ENCODE peak calls at places on chromosomes 3 and 15, in nine cellular contexts. Q, L, J, M, P, T, O, C and G are unnamed samples.

GRCh38 chr15:77819271-77819806 is 186.6 kb upstream of the LINGO1 start:
- DNase-seq in Q (no peak), L (no peak), J (no peak), M (peak), P (peak), T (no peak), O (no peak), C (no peak), G (no peak)

GRCh38 chr15:55789066-55789660 is 46.2 kb upstream of the PRTG start:
- DNase-seq in Q (no peak), L (no peak), J (peak), M (no peak), P (peak), T (no peak), O (peak), C (peak), G (peak)

GRCh38 chr3:46442591-46443530 is 21.8 kb downstream of the LTF start:
- DNase-seq in Q (no peak), L (peak), J (peak), M (no peak), P (peak), T (no peak), O (peak), C (no peak), G (peak)

GRCh38 chr15:31079519-31079918 is 22.0 kb downstream of the TRPM1 start:
- DNase-seq in Q (no peak), L (no peak), J (no peak), M (no peak), P (peak), T (no peak), O (no peak), C (no peak), G (no peak)

GRCh38 chr3:157856078-157856939 is 249.9 kb downstream of the SHOX2 start:
- DNase-seq in Q (no peak), L (no peak), J (no peak), M (no peak), P (no peak), T (no peak), O (no peak), C (no peak), G (no peak)

GRCh38 chr15:101541501-101542292 is 52.2 kb upstream of the PCSK6 start:
- DNase-seq in Q (no peak), L (no peak), J (no peak), M (no peak), P (no peak), T (no peak), O (no peak), C (no peak), G (no peak)

GRCh38 chr3:46312996-46313395 is 40.9 kb upstream of the CCR2 start:
- DNase-seq in Q (no peak), L (peak), J (no peak), M (no peak), P (no peak), T (no peak), O (no peak), C (no peak), G (no peak)

GRCh38 chr3:118544458-118544857 is 490.2 kb downstream of the IGSF11 start:
- DNase-seq in Q (peak), L (no peak), J (no peak), M (no peak), P (peak), T (no peak), O (no peak), C (no peak), G (no peak)

GRCh38 chr15:74212494-74212893 is 9.9 kb upstream of the STRA6 start:
- DNase-seq in Q (no peak), L (no peak), J (no peak), M (no peak), P (no peak), T (no peak), O (no peak), C (no peak), G (no peak)

GRCh38 chr3:156681003-156681402 is 6.6 kb downstream of the TIPARP start:
- DNase-seq in Q (peak), L (peak), J (no peak), M (no peak), P (peak), T (no peak), O (no peak), C (no peak), G (no peak)

GRCh38 chr15:98800437-98801233 is 152.3 kb downstream of the IGF1R start:
- DNase-seq in Q (peak), L (peak), J (no peak), M (no peak), P (peak), T (no peak), O (no peak), C (no peak), G (no peak)

GRCh38 chr3:114093596-114093995 is 37.1 kb downstream of the QTRT2 start:
- DNase-seq in Q (no peak), L (peak), J (no peak), M (peak), P (no peak), T (no peak), O (no peak), C (no peak), G (no peak)

GRCh38 chr3:23490459-23490858 is 287.3 kb downstream of the UBE2E2 start:
- DNase-seq in Q (no peak), L (peak), J (no peak), M (no peak), P (no peak), T (no peak), O (no peak), C (no peak), G (no peak)

GRCh38 chr3:159159546-159159945 is 357.7 kb downstream of the MFSD1 start:
- DNase-seq in Q (no peak), L (no peak), J (no peak), M (no peak), P (no peak), T (no peak), O (no peak), C (no peak), G (no peak)

GRCh38 chr3:47578119-47578630 is 490 bp downstream of the CSPG5 start:
- DNase-seq in Q (peak), L (no peak), J (peak), M (peak), P (peak), T (no peak), O (peak), C (peak), G (peak)

GRCh38 chr15:64536244-64536836 is 76.0 kb downstream of the ZNF609 start:
- DNase-seq in Q (peak), L (peak), J (no peak), M (no peak), P (no peak), T (no peak), O (no peak), C (peak), G (peak)

GRCh38 chr3:54122802-54123537 is 618 bp downstream of the CACNA2D3 start:
- DNase-seq in Q (no peak), L (no peak), J (no peak), M (no peak), P (peak), T (no peak), O (no peak), C (no peak), G (no peak)

GRCh38 chr15:88018865-88019626 is 237.5 kb downstream of the NTRK3 start:
- DNase-seq in Q (no peak), L (no peak), J (no peak), M (no peak), P (no peak), T (no peak), O (no peak), C (no peak), G (no peak)

GRCh38 chr3:175163686-175164085 is 304.6 kb downstream of the NAALADL2 start:
- DNase-seq in Q (no peak), L (no peak), J (no peak), M (no peak), P (no peak), T (no peak), O (no peak), C (no peak), G (no peak)